ENCODE peak calls at places on chromosomes 13 and 19, in seven cellular contexts. One of them, this sample, is unnamed.
A peak's percentile ranks its signal among the peaks of the same experiment; 100 is the strongest.

GRCh38 chr19:8075158-8076086 is 22.9 kb downstream of the CCL25 start:
- DNase-seq in iPS DF 6.9: no peak
- DNase-seq in ascending aorta: no peak
- DNase-seq in trophoblast cell: peak; percentile 81
- DNase-seq in psoas muscle: no peak
- DNase-seq in PC-9: no peak
- DNase-seq in CD8-positive, alpha-beta T cell: no peak
- DNase-seq in this sample: no peak

GRCh38 chr13:102903659-102904407 is 58.0 kb downstream of the ERCC5 start:
- DNase-seq in ascending aorta: no peak
- DNase-seq in trophoblast cell: peak; percentile 34
- DNase-seq in CD8-positive, alpha-beta T cell: no peak
- DNase-seq in psoas muscle: no peak
- DNase-seq in PC-9: no peak
- DNase-seq in iPS DF 6.9: peak; percentile 2
- DNase-seq in this sample: no peak

GRCh38 chr19:8370176-8371010 is 6.4 kb downstream of the ANGPTL4 start:
- DNase-seq in PC-9: no peak
- DNase-seq in psoas muscle: no peak
- DNase-seq in ascending aorta: no peak
- DNase-seq in CD8-positive, alpha-beta T cell: no peak
- DNase-seq in trophoblast cell: peak; percentile 71
- DNase-seq in iPS DF 6.9: no peak
- DNase-seq in this sample: no peak

GRCh38 chr13:99393791-99394735 is 86.9 kb upstream of the GPR183 start:
- DNase-seq in trophoblast cell: no peak
- DNase-seq in psoas muscle: no peak
- DNase-seq in PC-9: no peak
- DNase-seq in CD8-positive, alpha-beta T cell: no peak
- DNase-seq in iPS DF 6.9: no peak
- DNase-seq in ascending aorta: no peak
- DNase-seq in this sample: no peak

GRCh38 chr19:55384576-55385235 is 614 bp upstream of the TMEM238 start:
- DNase-seq in PC-9: no peak
- DNase-seq in iPS DF 6.9: no peak
- DNase-seq in trophoblast cell: no peak
- DNase-seq in psoas muscle: peak; percentile 38
- DNase-seq in CD8-positive, alpha-beta T cell: peak; percentile 23
- DNase-seq in ascending aorta: no peak
- DNase-seq in this sample: no peak

GRCh38 chr19:58476498-58477015 is 405 bp downstream of the ZNF446 start:
- DNase-seq in ascending aorta: no peak
- DNase-seq in iPS DF 6.9: no peak
- DNase-seq in PC-9: no peak
- DNase-seq in trophoblast cell: peak; percentile 35
- DNase-seq in CD8-positive, alpha-beta T cell: no peak
- DNase-seq in psoas muscle: no peak
- DNase-seq in this sample: no peak

GRCh38 chr13:24997367-24997967 is 98.5 kb upstream of the PABPC3 start:
- DNase-seq in trophoblast cell: peak; percentile 83
- DNase-seq in CD8-positive, alpha-beta T cell: no peak
- DNase-seq in PC-9: no peak
- DNase-seq in psoas muscle: no peak
- DNase-seq in ascending aorta: no peak
- DNase-seq in iPS DF 6.9: no peak
- DNase-seq in this sample: no peak

GRCh38 chr19:50210425-50210824 is 7.0 kb downstream of the MYH14 start:
- DNase-seq in ascending aorta: no peak
- DNase-seq in PC-9: no peak
- DNase-seq in CD8-positive, alpha-beta T cell: no peak
- DNase-seq in trophoblast cell: no peak
- DNase-seq in psoas muscle: no peak
- DNase-seq in iPS DF 6.9: no peak
- DNase-seq in this sample: no peak

GRCh38 chr19:13053238-13053637 is 49.4 kb downstream of the LYL1 start:
- DNase-seq in PC-9: no peak
- DNase-seq in iPS DF 6.9: no peak
- DNase-seq in psoas muscle: no peak
- DNase-seq in trophoblast cell: no peak
- DNase-seq in CD8-positive, alpha-beta T cell: no peak
- DNase-seq in ascending aorta: no peak
- DNase-seq in this sample: no peak

GRCh38 chr13:111006508-111007031 is 91.7 kb upstream of the ANKRD10 start:
- DNase-seq in ascending aorta: peak; percentile 73
- DNase-seq in PC-9: no peak
- DNase-seq in psoas muscle: peak; percentile 83
- DNase-seq in CD8-positive, alpha-beta T cell: no peak
- DNase-seq in trophoblast cell: no peak
- DNase-seq in iPS DF 6.9: no peak
- DNase-seq in this sample: no peak
- H3K27ac ChIP-seq in ascending aorta: peak overlapping the region; percentile 86
- H3K27ac ChIP-seq in PC-9: no peak overlapping the region
- H3K27ac ChIP-seq in psoas muscle: peak overlapping the region; percentile 92
- H3K27ac ChIP-seq in CD8-positive, alpha-beta T cell: no peak overlapping the region
- H3K27ac ChIP-seq in trophoblast cell: no peak overlapping the region
- H3K27ac ChIP-seq in iPS DF 6.9: no peak overlapping the region
- H3K27ac ChIP-seq in this sample: no peak overlapping the region

GRCh38 chr19:5973376-5973775 is 4.6 kb downstream of the RANBP3 start:
- DNase-seq in PC-9: no peak
- DNase-seq in CD8-positive, alpha-beta T cell: no peak
- DNase-seq in psoas muscle: no peak
- DNase-seq in ascending aorta: no peak
- DNase-seq in trophoblast cell: no peak
- DNase-seq in iPS DF 6.9: no peak
- DNase-seq in this sample: no peak

GRCh38 chr19:5974721-5975387 is 3.1 kb downstream of the RANBP3 start:
- DNase-seq in PC-9: no peak
- DNase-seq in CD8-positive, alpha-beta T cell: no peak
- DNase-seq in iPS DF 6.9: no peak
- DNase-seq in ascending aorta: no peak
- DNase-seq in psoas muscle: no peak
- DNase-seq in trophoblast cell: no peak
- DNase-seq in this sample: no peak

GRCh38 chr19:5972355-5972731 is 5.6 kb downstream of the RANBP3 start:
- DNase-seq in psoas muscle: no peak
- DNase-seq in trophoblast cell: no peak
- DNase-seq in ascending aorta: no peak
- DNase-seq in CD8-positive, alpha-beta T cell: no peak
- DNase-seq in PC-9: no peak
- DNase-seq in iPS DF 6.9: no peak
- DNase-seq in this sample: no peak

GRCh38 chr19:5975388-5975728 is 2.6 kb downstream of the RANBP3 start:
- DNase-seq in iPS DF 6.9: no peak
- DNase-seq in ascending aorta: no peak
- DNase-seq in trophoblast cell: no peak
- DNase-seq in PC-9: no peak
- DNase-seq in CD8-positive, alpha-beta T cell: no peak
- DNase-seq in psoas muscle: no peak
- DNase-seq in this sample: no peak

GRCh38 chr19:5973867-5974635 is 3.9 kb downstream of the RANBP3 start:
- DNase-seq in psoas muscle: no peak
- DNase-seq in CD8-positive, alpha-beta T cell: no peak
- DNase-seq in ascending aorta: no peak
- DNase-seq in PC-9: no peak
- DNase-seq in iPS DF 6.9: no peak
- DNase-seq in trophoblast cell: no peak
- DNase-seq in this sample: no peak
- H3K4me1 ChIP-seq in psoas muscle: peaks cover 51% of the 10 kb centered on the region
- H3K4me1 ChIP-seq in CD8-positive, alpha-beta T cell: peaks cover 80% of the 10 kb centered on the region
- H3K4me1 ChIP-seq in ascending aorta: peaks cover 30% of the 10 kb centered on the region
- H3K4me1 ChIP-seq in PC-9: peaks cover 16% of the 10 kb centered on the region
- H3K4me1 ChIP-seq in iPS DF 6.9: peaks cover 3% of the 10 kb centered on the region
- H3K4me1 ChIP-seq in trophoblast cell: peaks cover 10% of the 10 kb centered on the region
- H3K4me1 ChIP-seq in this sample: peaks cover 16% of the 10 kb centered on the region

DNA sequence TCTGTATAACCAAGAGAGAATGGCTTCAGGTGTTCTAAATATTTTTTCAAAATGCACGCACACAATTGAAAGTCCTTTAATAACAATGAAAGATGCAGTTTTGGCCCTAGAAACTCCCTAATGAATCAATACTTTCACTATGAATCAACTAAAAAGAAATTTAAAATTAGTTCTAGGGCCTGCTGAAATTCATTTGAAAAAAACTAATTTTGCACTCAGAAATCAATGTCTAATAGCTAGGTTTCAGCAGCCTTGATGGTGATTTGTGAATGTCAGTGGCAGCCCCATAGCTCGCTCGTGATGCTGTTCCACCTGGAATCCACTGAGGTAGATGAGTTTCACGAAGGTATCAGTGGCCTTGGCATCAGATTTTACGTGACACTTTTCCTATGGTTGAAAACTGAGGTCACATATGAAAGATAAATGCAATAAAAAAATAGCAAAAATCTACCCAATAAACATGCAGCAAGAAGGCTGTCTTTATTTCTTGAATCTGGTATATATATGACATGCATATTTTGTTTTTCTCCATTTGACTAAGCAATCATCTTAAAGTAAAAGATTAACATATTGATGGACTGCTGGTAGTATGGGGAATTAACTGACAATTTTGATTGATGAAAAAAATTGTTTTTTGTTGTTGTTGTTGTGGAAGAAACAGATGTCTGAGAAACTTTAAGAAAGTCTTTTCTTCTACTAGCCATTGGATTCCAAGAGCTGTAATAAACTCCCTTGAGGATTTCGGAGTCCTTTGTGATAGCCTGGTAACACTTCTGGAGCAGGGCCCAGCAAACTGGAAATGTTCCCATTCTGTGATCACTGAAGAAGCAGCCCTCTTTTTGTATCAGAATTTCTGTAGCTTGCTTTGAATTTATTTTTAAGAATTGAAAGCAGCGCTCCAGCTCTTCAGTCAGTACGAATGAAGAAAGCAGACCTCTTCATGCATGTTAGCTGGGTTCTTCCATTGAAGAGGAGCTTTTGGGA is 141.2 kb downstream of the AKAP11 start:
- DNase-seq in iPS DF 6.9: no peak
- DNase-seq in trophoblast cell: no peak
- DNase-seq in CD8-positive, alpha-beta T cell: no peak
- DNase-seq in psoas muscle: no peak
- DNase-seq in ascending aorta: no peak
- DNase-seq in PC-9: no peak
- DNase-seq in this sample: no peak
- H3K4me3 ChIP-seq in iPS DF 6.9: no peak overlapping the region
- H3K4me3 ChIP-seq in trophoblast cell: no peak overlapping the region
- H3K4me3 ChIP-seq in CD8-positive, alpha-beta T cell: no peak overlapping the region
- H3K4me3 ChIP-seq in psoas muscle: no peak overlapping the region
- H3K4me3 ChIP-seq in ascending aorta: no peak overlapping the region
- H3K4me3 ChIP-seq in PC-9: no peak overlapping the region
- H3K4me3 ChIP-seq in this sample: no peak overlapping the region

DNA sequence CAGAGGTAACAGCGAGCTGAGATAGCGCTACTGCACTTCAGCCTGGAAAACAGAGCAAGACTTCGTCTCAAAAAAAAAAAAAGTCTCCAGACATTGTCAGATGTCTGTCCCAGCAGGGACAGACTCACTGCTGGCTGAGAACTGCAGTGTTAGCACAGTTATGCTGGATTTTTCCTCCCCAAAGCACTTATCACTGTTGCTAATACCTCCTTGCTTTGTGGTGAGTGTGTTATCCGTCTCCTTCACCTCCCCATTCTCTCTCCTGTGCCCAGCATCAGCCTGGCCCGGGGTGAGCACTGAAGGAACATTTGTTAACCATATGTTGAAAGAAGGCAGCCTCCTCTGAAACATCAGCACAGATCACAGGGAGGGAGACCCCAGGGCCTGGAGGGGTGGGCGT is 11.2 kb downstream of the MYO9B start:
- DNase-seq in ascending aorta: no peak
- DNase-seq in CD8-positive, alpha-beta T cell: no peak
- DNase-seq in iPS DF 6.9: no peak
- DNase-seq in trophoblast cell: no peak
- DNase-seq in psoas muscle: no peak
- DNase-seq in PC-9: no peak
- DNase-seq in this sample: no peak
- H3K27ac ChIP-seq in ascending aorta: peak overlapping the region; percentile 87
- H3K27ac ChIP-seq in CD8-positive, alpha-beta T cell: no peak overlapping the region
- H3K27ac ChIP-seq in iPS DF 6.9: no peak overlapping the region
- H3K27ac ChIP-seq in trophoblast cell: no peak overlapping the region
- H3K27ac ChIP-seq in psoas muscle: no peak overlapping the region
- H3K27ac ChIP-seq in PC-9: no peak overlapping the region
- H3K27ac ChIP-seq in this sample: no peak overlapping the region

GRCh38 chr13:44762946-44763345 is 186.8 kb upstream of the TSC22D1 start:
- DNase-seq in iPS DF 6.9: no peak
- DNase-seq in PC-9: no peak
- DNase-seq in psoas muscle: no peak
- DNase-seq in CD8-positive, alpha-beta T cell: no peak
- DNase-seq in trophoblast cell: no peak
- DNase-seq in ascending aorta: no peak
- DNase-seq in this sample: no peak

GRCh38 chr13:44758595-44759221 is 182.6 kb upstream of the TSC22D1 start:
- DNase-seq in ascending aorta: no peak
- DNase-seq in psoas muscle: no peak
- DNase-seq in CD8-positive, alpha-beta T cell: no peak
- DNase-seq in PC-9: peak; percentile 91
- DNase-seq in iPS DF 6.9: no peak
- DNase-seq in trophoblast cell: peak; percentile 84
- DNase-seq in this sample: no peak

GRCh38 chr13:44759222-44759721 is 183.1 kb upstream of the TSC22D1 start:
- DNase-seq in CD8-positive, alpha-beta T cell: no peak
- DNase-seq in trophoblast cell: peak; percentile 37
- DNase-seq in psoas muscle: no peak
- DNase-seq in PC-9: no peak
- DNase-seq in iPS DF 6.9: no peak
- DNase-seq in ascending aorta: no peak
- DNase-seq in this sample: no peak

GRCh38 chr13:44759723-44760360 is 183.7 kb upstream of the TSC22D1 start:
- DNase-seq in CD8-positive, alpha-beta T cell: no peak
- DNase-seq in psoas muscle: peak; percentile 18
- DNase-seq in trophoblast cell: peak; percentile 68
- DNase-seq in ascending aorta: no peak
- DNase-seq in PC-9: peak; percentile 83
- DNase-seq in iPS DF 6.9: no peak
- DNase-seq in this sample: no peak

DNA sequence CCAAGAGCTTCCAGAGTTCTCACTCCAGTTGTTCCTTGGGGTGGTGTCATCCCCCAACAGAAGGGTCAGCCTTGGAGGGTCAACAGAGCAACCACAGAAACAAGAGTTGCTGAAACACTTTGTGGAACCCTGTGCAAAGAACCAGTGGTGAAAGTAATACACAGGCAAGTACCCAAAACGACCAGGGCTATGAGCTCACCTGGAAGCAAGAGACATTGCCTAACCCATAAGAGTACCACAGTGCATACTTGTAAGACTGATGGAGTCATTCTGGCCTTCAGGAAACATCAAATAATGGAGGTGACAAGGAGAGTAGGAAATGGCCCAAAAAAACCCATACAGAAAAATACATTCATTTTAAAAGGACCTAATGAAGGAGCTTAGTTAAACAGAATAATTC is 184.3 kb upstream of the TSC22D1 start:
- DNase-seq in PC-9: no peak
- DNase-seq in CD8-positive, alpha-beta T cell: no peak
- DNase-seq in iPS DF 6.9: no peak
- DNase-seq in trophoblast cell: peak; percentile 36
- DNase-seq in psoas muscle: no peak
- DNase-seq in ascending aorta: no peak
- DNase-seq in this sample: no peak
- H3K4me1 ChIP-seq in PC-9: peaks cover 62% of the 10 kb centered on the region
- H3K4me1 ChIP-seq in CD8-positive, alpha-beta T cell: no peaks in the 10 kb centered on the region
- H3K4me1 ChIP-seq in iPS DF 6.9: peaks cover 1% of the 10 kb centered on the region
- H3K4me1 ChIP-seq in trophoblast cell: peaks cover 12% of the 10 kb centered on the region
- H3K4me1 ChIP-seq in psoas muscle: peaks cover 12% of the 10 kb centered on the region
- H3K4me1 ChIP-seq in ascending aorta: peaks cover 3% of the 10 kb centered on the region
- H3K4me1 ChIP-seq in this sample: peaks cover 39% of the 10 kb centered on the region

GRCh38 chr19:2654585-2654861 is 48.0 kb downstream of the GNG7 start:
- DNase-seq in CD8-positive, alpha-beta T cell: no peak
- DNase-seq in ascending aorta: no peak
- DNase-seq in trophoblast cell: no peak
- DNase-seq in PC-9: no peak
- DNase-seq in iPS DF 6.9: no peak
- DNase-seq in psoas muscle: no peak
- DNase-seq in this sample: no peak
- H3K4me3 ChIP-seq in CD8-positive, alpha-beta T cell: no peak overlapping the region
- H3K4me3 ChIP-seq in ascending aorta: no peak overlapping the region
- H3K4me3 ChIP-seq in trophoblast cell: no peak overlapping the region
- H3K4me3 ChIP-seq in PC-9: no peak overlapping the region
- H3K4me3 ChIP-seq in iPS DF 6.9: no peak overlapping the region
- H3K4me3 ChIP-seq in psoas muscle: no peak overlapping the region
- H3K4me3 ChIP-seq in this sample: no peak overlapping the region